ENCODE peak calls at places on chromosomes 3 and 15, in ten cellular contexts. One of them, this sample, is unnamed.

GRCh38 chr15:99753066-99753465 is 19.8 kb upstream of the LYSMD4 start:
- DNase-seq in cardiac fibroblast: no peak
- DNase-seq in fibroblast of the aortic adventitia: no peak
- DNase-seq in AG04450: no peak
- DNase-seq in HepG2: no peak
- DNase-seq in CD8-positive, alpha-beta T cell: no peak
- DNase-seq in activated CD8-positive, alpha-beta T cell treated with anti-CD3 and anti-CD28 coated beads for 36 hours: no peak
- DNase-seq in fibroblast of villous mesenchyme: no peak
- DNase-seq in AG09309: no peak
- DNase-seq in stomach: no peak
- DNase-seq in this sample: no peak

GRCh38 chr3:62373714-62374333 is 474 bp upstream of the FEZF2 start:
- DNase-seq in stomach: no peak
- DNase-seq in cardiac fibroblast: no peak
- DNase-seq in fibroblast of villous mesenchyme: no peak
- DNase-seq in fibroblast of the aortic adventitia: no peak
- DNase-seq in AG09309: no peak
- DNase-seq in CD8-positive, alpha-beta T cell: no peak
- DNase-seq in activated CD8-positive, alpha-beta T cell treated with anti-CD3 and anti-CD28 coated beads for 36 hours: no peak
- DNase-seq in AG04450: no peak
- DNase-seq in HepG2: no peak
- DNase-seq in this sample: no peak

GRCh38 chr15:65244638-65245037 is 33.4 kb upstream of the CILP start:
- DNase-seq in stomach: no peak
- DNase-seq in AG04450: no peak
- DNase-seq in fibroblast of the aortic adventitia: no peak
- DNase-seq in CD8-positive, alpha-beta T cell: no peak
- DNase-seq in fibroblast of villous mesenchyme: no peak
- DNase-seq in AG09309: no peak
- DNase-seq in HepG2: no peak
- DNase-seq in cardiac fibroblast: peak; percentile 5
- DNase-seq in activated CD8-positive, alpha-beta T cell treated with anti-CD3 and anti-CD28 coated beads for 36 hours: no peak
- DNase-seq in this sample: no peak

GRCh38 chr3:163622384-163622783 is 1455.9 kb downstream of the SI start:
- DNase-seq in cardiac fibroblast: peak; percentile 6
- DNase-seq in activated CD8-positive, alpha-beta T cell treated with anti-CD3 and anti-CD28 coated beads for 36 hours: no peak
- DNase-seq in CD8-positive, alpha-beta T cell: no peak
- DNase-seq in fibroblast of the aortic adventitia: no peak
- DNase-seq in AG09309: no peak
- DNase-seq in HepG2: peak; percentile 43
- DNase-seq in fibroblast of villous mesenchyme: no peak
- DNase-seq in AG04450: no peak
- DNase-seq in stomach: no peak
- DNase-seq in this sample: peak; percentile 11

GRCh38 chr3:101950985-101951733 is 101.8 kb downstream of the NFKBIZ start:
- DNase-seq in cardiac fibroblast: peak; percentile 50
- DNase-seq in stomach: no peak
- DNase-seq in activated CD8-positive, alpha-beta T cell treated with anti-CD3 and anti-CD28 coated beads for 36 hours: no peak
- DNase-seq in fibroblast of the aortic adventitia: no peak
- DNase-seq in fibroblast of villous mesenchyme: no peak
- DNase-seq in HepG2: no peak
- DNase-seq in CD8-positive, alpha-beta T cell: no peak
- DNase-seq in AG09309: no peak
- DNase-seq in AG04450: no peak
- DNase-seq in this sample: no peak

GRCh38 chr3:101819649-101820202 is 29.6 kb upstream of the NFKBIZ start:
- DNase-seq in AG04450: no peak
- DNase-seq in fibroblast of villous mesenchyme: no peak
- DNase-seq in AG09309: no peak
- DNase-seq in fibroblast of the aortic adventitia: no peak
- DNase-seq in HepG2: no peak
- DNase-seq in stomach: no peak
- DNase-seq in activated CD8-positive, alpha-beta T cell treated with anti-CD3 and anti-CD28 coated beads for 36 hours: no peak
- DNase-seq in cardiac fibroblast: no peak
- DNase-seq in CD8-positive, alpha-beta T cell: no peak
- DNase-seq in this sample: no peak

GRCh38 chr3:104556372-104557078 is 810.2 kb upstream of the ALCAM start:
- DNase-seq in fibroblast of villous mesenchyme: peak; percentile 55
- DNase-seq in cardiac fibroblast: no peak
- DNase-seq in fibroblast of the aortic adventitia: peak; percentile 60
- DNase-seq in activated CD8-positive, alpha-beta T cell treated with anti-CD3 and anti-CD28 coated beads for 36 hours: no peak
- DNase-seq in AG09309: peak; percentile 14
- DNase-seq in CD8-positive, alpha-beta T cell: no peak
- DNase-seq in AG04450: no peak
- DNase-seq in HepG2: no peak
- DNase-seq in stomach: no peak
- DNase-seq in this sample: no peak

GRCh38 chr15:64943512-64944225 is 32.0 kb downstream of the ANKDD1A start:
- DNase-seq in fibroblast of the aortic adventitia: no peak
- DNase-seq in fibroblast of villous mesenchyme: no peak
- DNase-seq in HepG2: no peak
- DNase-seq in AG09309: no peak
- DNase-seq in cardiac fibroblast: no peak
- DNase-seq in AG04450: no peak
- DNase-seq in activated CD8-positive, alpha-beta T cell treated with anti-CD3 and anti-CD28 coated beads for 36 hours: no peak
- DNase-seq in CD8-positive, alpha-beta T cell: no peak
- DNase-seq in stomach: no peak
- DNase-seq in this sample: no peak

GRCh38 chr3:50157821-50158556 is 2.9 kb downstream of the SEMA3F start:
- DNase-seq in fibroblast of the aortic adventitia: peak; percentile 33
- DNase-seq in activated CD8-positive, alpha-beta T cell treated with anti-CD3 and anti-CD28 coated beads for 36 hours: no peak
- DNase-seq in AG09309: no peak
- DNase-seq in cardiac fibroblast: peak; percentile 24
- DNase-seq in AG04450: no peak
- DNase-seq in stomach: no peak
- DNase-seq in CD8-positive, alpha-beta T cell: no peak
- DNase-seq in HepG2: no peak
- DNase-seq in fibroblast of villous mesenchyme: no peak
- DNase-seq in this sample: no peak

DNA sequence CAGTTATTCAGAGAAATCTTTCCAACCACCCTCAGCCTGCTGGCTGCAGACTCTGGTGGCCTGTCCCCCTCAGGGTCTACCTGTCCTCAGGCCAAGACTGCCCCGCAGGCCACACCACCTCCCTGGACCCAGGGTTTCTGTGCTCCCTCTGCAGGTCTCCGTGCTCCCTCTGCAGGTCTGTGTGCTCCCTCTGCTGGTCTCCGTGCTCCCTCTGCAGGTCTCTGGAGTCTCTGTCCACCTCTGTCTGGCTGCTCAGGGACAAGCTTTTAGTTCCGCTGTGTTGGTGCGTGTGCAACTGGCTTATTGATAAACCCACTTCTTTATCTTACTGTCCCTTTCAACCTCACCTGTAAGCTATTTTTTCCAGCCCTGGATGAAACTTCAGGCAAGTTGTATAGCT is 30.1 kb downstream of the BDH1 start:
- DNase-seq in AG04450: no peak
- DNase-seq in cardiac fibroblast: peak; percentile 38
- DNase-seq in fibroblast of the aortic adventitia: peak; percentile 18
- DNase-seq in activated CD8-positive, alpha-beta T cell treated with anti-CD3 and anti-CD28 coated beads for 36 hours: no peak
- DNase-seq in AG09309: no peak
- DNase-seq in HepG2: peak; percentile 68
- DNase-seq in CD8-positive, alpha-beta T cell: no peak
- DNase-seq in stomach: no peak
- DNase-seq in fibroblast of villous mesenchyme: peak; percentile 17
- DNase-seq in this sample: no peak
- TF ChIP-seq CTCF in AG04450: peak; percentile 28
- TF ChIP-seq CTCF in cardiac fibroblast: peak; percentile 32
- TF ChIP-seq CTCF in fibroblast of the aortic adventitia: peak; percentile 25
- TF ChIP-seq CTCF in activated CD8-positive, alpha-beta T cell treated with anti-CD3 and anti-CD28 coated beads for 36 hours: no peak
- TF ChIP-seq CTCF in AG09309: peak; percentile 35
- TF ChIP-seq CTCF in HepG2: peak; percentile 89
- TF ChIP-seq CTCF in CD8-positive, alpha-beta T cell: no peak
- TF ChIP-seq CTCF in stomach: no peak
- TF ChIP-seq CTCF in fibroblast of villous mesenchyme: peak; percentile 40
- TF ChIP-seq CTCF in this sample: no peak

DNA sequence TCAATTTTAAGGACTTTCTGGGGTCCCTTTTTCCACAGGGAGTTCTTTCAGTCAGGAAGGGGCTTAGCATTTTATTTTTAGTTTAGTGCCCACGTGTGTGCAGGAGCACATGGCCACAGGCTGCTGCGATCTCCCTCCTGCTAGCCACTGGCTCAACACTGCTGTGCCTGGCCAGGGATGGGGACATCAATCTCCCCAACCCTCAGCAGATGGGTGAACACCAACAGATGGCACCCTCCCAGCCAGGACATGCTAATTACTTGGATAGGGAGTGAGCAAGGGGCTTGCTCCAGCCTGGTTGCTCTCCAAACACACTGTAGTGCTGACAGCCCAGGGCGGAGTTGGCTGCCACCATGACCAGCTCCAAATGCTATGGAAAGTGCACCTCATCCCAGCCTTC is 7.4 kb upstream of the RIOX2 start:
- DNase-seq in CD8-positive, alpha-beta T cell: no peak
- DNase-seq in fibroblast of villous mesenchyme: no peak
- DNase-seq in stomach: no peak
- DNase-seq in cardiac fibroblast: no peak
- DNase-seq in AG09309: no peak
- DNase-seq in activated CD8-positive, alpha-beta T cell treated with anti-CD3 and anti-CD28 coated beads for 36 hours: no peak
- DNase-seq in fibroblast of the aortic adventitia: no peak
- DNase-seq in AG04450: no peak
- DNase-seq in HepG2: peak; percentile 5
- DNase-seq in this sample: no peak
- TF ChIP-seq CTCF in CD8-positive, alpha-beta T cell: no peak
- TF ChIP-seq CTCF in fibroblast of villous mesenchyme: no peak
- TF ChIP-seq CTCF in stomach: no peak
- TF ChIP-seq CTCF in cardiac fibroblast: no peak
- TF ChIP-seq CTCF in AG09309: no peak
- TF ChIP-seq CTCF in activated CD8-positive, alpha-beta T cell treated with anti-CD3 and anti-CD28 coated beads for 36 hours: no peak
- TF ChIP-seq CTCF in fibroblast of the aortic adventitia: no peak
- TF ChIP-seq CTCF in AG04450: no peak
- TF ChIP-seq CTCF in HepG2: no peak
- TF ChIP-seq CTCF in this sample: no peak

DNA sequence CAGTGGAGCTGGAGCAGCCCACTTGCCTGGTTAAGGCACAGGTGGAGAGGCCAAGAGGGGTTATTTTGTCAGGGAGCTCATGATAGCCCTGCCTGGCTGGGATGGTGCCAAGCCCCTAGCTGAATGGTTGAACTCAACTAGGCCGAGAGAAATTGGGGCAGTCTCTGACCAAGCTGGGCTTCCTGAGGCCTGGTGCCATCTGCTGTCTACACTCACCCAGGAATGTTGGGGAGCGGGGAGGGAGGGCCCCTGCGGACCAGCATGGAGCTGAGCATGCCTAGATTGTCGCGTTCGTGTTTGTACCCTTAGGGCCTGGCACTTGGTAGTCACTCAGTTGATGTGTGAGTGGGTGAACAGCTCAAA is 1.2 kb downstream of the BRPF1 start:
- DNase-seq in AG04450: no peak
- DNase-seq in CD8-positive, alpha-beta T cell: no peak
- DNase-seq in activated CD8-positive, alpha-beta T cell treated with anti-CD3 and anti-CD28 coated beads for 36 hours: no peak
- DNase-seq in fibroblast of villous mesenchyme: no peak
- DNase-seq in stomach: no peak
- DNase-seq in AG09309: no peak
- DNase-seq in fibroblast of the aortic adventitia: no peak
- DNase-seq in HepG2: no peak
- DNase-seq in cardiac fibroblast: peak; percentile 26
- DNase-seq in this sample: no peak
- TF ChIP-seq CTCF in AG04450: no peak
- TF ChIP-seq CTCF in CD8-positive, alpha-beta T cell: no peak
- TF ChIP-seq CTCF in activated CD8-positive, alpha-beta T cell treated with anti-CD3 and anti-CD28 coated beads for 36 hours: no peak
- TF ChIP-seq CTCF in fibroblast of villous mesenchyme: no peak
- TF ChIP-seq CTCF in stomach: no peak
- TF ChIP-seq CTCF in AG09309: peak; percentile 3
- TF ChIP-seq CTCF in fibroblast of the aortic adventitia: no peak
- TF ChIP-seq CTCF in HepG2: peak; percentile 26
- TF ChIP-seq CTCF in cardiac fibroblast: no peak
- TF ChIP-seq CTCF in this sample: no peak

DNA sequence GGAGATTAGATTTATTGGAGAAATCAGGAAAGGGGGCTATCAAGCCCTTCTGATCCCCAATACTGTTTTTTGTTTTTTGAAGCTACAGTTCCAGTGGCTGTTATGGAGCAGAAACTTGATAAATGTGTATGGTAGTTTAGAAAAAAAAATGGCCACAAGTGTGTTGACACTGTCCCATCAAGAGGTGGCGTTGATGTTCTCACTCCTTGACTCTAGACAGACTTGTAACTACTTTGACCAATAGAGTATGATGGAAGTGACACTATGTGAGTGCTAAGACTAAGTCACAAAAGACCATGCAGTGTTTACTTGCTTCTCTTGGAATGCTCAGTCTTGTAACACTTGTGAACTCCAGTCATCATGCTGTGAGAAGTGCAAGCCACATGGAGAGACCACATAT is 356.7 kb downstream of the PDCD6IP start:
- DNase-seq in AG04450: no peak
- DNase-seq in HepG2: no peak
- DNase-seq in activated CD8-positive, alpha-beta T cell treated with anti-CD3 and anti-CD28 coated beads for 36 hours: no peak
- DNase-seq in stomach: no peak
- DNase-seq in CD8-positive, alpha-beta T cell: no peak
- DNase-seq in AG09309: no peak
- DNase-seq in cardiac fibroblast: no peak
- DNase-seq in fibroblast of the aortic adventitia: no peak
- DNase-seq in fibroblast of villous mesenchyme: no peak
- DNase-seq in this sample: no peak
- TF ChIP-seq CTCF in AG04450: no peak
- TF ChIP-seq CTCF in HepG2: no peak
- TF ChIP-seq CTCF in activated CD8-positive, alpha-beta T cell treated with anti-CD3 and anti-CD28 coated beads for 36 hours: no peak
- TF ChIP-seq CTCF in stomach: no peak
- TF ChIP-seq CTCF in CD8-positive, alpha-beta T cell: no peak
- TF ChIP-seq CTCF in AG09309: no peak
- TF ChIP-seq CTCF in cardiac fibroblast: no peak
- TF ChIP-seq CTCF in fibroblast of the aortic adventitia: no peak
- TF ChIP-seq CTCF in fibroblast of villous mesenchyme: no peak
- TF ChIP-seq CTCF in this sample: no peak

This sample was measured in progenitor cell of endocrine pancreas.